ENCODE peak calls at places on chromosomes 5 and 9, in nine cellular contexts. One of them, this sample, is unnamed.

GRCh38 chr9:137028281-137029057 is 432 bp upstream of the ABCA2 start:
- DNase-seq in activated T-cell treated with anti-CD3 and anti-CD28 coated beads, Interleukin-2, amount 50 U/mL, for 48 hours: peak
- DNase-seq in HEK293T: peak
- DNase-seq in NCI-H774: peak
- DNase-seq in stimulated activated CD4-positive, alpha-beta T cell treated with anti-CD3 and anti-CD28 coated beads, Interleukin-2, amount 100 ng/mL, for 24 hours: peak
- DNase-seq in NCI-H446 treated with DMSO at 0.1 percent for 48 hours: no peak
- DNase-seq in HCT116: no peak
- DNase-seq in brain microvascular endothelial cell: no peak
- DNase-seq in fibroblast of pulmonary artery: peak
- DNase-seq in this sample: peak

GRCh38 chr5:13985736-13986418 is 41.4 kb upstream of the DNAH5 start:
- DNase-seq in activated T-cell treated with anti-CD3 and anti-CD28 coated beads, Interleukin-2, amount 50 U/mL, for 48 hours: no peak
- DNase-seq in HEK293T: no peak
- DNase-seq in NCI-H774: no peak
- DNase-seq in stimulated activated CD4-positive, alpha-beta T cell treated with anti-CD3 and anti-CD28 coated beads, Interleukin-2, amount 100 ng/mL, for 24 hours: no peak
- DNase-seq in NCI-H446 treated with DMSO at 0.1 percent for 48 hours: no peak
- DNase-seq in HCT116: peak
- DNase-seq in brain microvascular endothelial cell: peak
- DNase-seq in fibroblast of pulmonary artery: peak
- DNase-seq in this sample: no peak

GRCh38 chr5:149240354-149240998 is 31.2 kb upstream of the AFAP1L1 start:
- DNase-seq in activated T-cell treated with anti-CD3 and anti-CD28 coated beads, Interleukin-2, amount 50 U/mL, for 48 hours: peak
- DNase-seq in HEK293T: no peak
- DNase-seq in NCI-H774: no peak
- DNase-seq in stimulated activated CD4-positive, alpha-beta T cell treated with anti-CD3 and anti-CD28 coated beads, Interleukin-2, amount 100 ng/mL, for 24 hours: peak
- DNase-seq in NCI-H446 treated with DMSO at 0.1 percent for 48 hours: no peak
- DNase-seq in HCT116: no peak
- DNase-seq in brain microvascular endothelial cell: no peak
- DNase-seq in fibroblast of pulmonary artery: no peak
- DNase-seq in this sample: no peak

GRCh38 chr9:137085918-137086530 is 761 bp upstream of the MAN1B1 start:
- DNase-seq in activated T-cell treated with anti-CD3 and anti-CD28 coated beads, Interleukin-2, amount 50 U/mL, for 48 hours: no peak
- DNase-seq in HEK293T: no peak
- DNase-seq in NCI-H774: no peak
- DNase-seq in stimulated activated CD4-positive, alpha-beta T cell treated with anti-CD3 and anti-CD28 coated beads, Interleukin-2, amount 100 ng/mL, for 24 hours: peak
- DNase-seq in NCI-H446 treated with DMSO at 0.1 percent for 48 hours: no peak
- DNase-seq in HCT116: no peak
- DNase-seq in brain microvascular endothelial cell: no peak
- DNase-seq in fibroblast of pulmonary artery: peak
- DNase-seq in this sample: no peak

GRCh38 chr9:129273136-129273895 is 95.3 kb upstream of the IER5L start:
- DNase-seq in activated T-cell treated with anti-CD3 and anti-CD28 coated beads, Interleukin-2, amount 50 U/mL, for 48 hours: no peak
- DNase-seq in HEK293T: no peak
- DNase-seq in NCI-H774: no peak
- DNase-seq in stimulated activated CD4-positive, alpha-beta T cell treated with anti-CD3 and anti-CD28 coated beads, Interleukin-2, amount 100 ng/mL, for 24 hours: peak
- DNase-seq in NCI-H446 treated with DMSO at 0.1 percent for 48 hours: no peak
- DNase-seq in HCT116: no peak
- DNase-seq in brain microvascular endothelial cell: no peak
- DNase-seq in fibroblast of pulmonary artery: no peak
- DNase-seq in this sample: no peak

GRCh38 chr9:4740373-4740622 is 704 bp downstream of the AK3 start:
- DNase-seq in activated T-cell treated with anti-CD3 and anti-CD28 coated beads, Interleukin-2, amount 50 U/mL, for 48 hours: no peak
- DNase-seq in HEK293T: no peak
- DNase-seq in NCI-H774: no peak
- DNase-seq in stimulated activated CD4-positive, alpha-beta T cell treated with anti-CD3 and anti-CD28 coated beads, Interleukin-2, amount 100 ng/mL, for 24 hours: no peak
- DNase-seq in NCI-H446 treated with DMSO at 0.1 percent for 48 hours: no peak
- DNase-seq in HCT116: no peak
- DNase-seq in brain microvascular endothelial cell: no peak
- DNase-seq in fibroblast of pulmonary artery: peak
- DNase-seq in this sample: no peak

GRCh38 chr9:126569036-126569435 is 44.7 kb upstream of the LMX1B start:
- DNase-seq in activated T-cell treated with anti-CD3 and anti-CD28 coated beads, Interleukin-2, amount 50 U/mL, for 48 hours: no peak
- DNase-seq in HEK293T: no peak
- DNase-seq in NCI-H774: no peak
- DNase-seq in stimulated activated CD4-positive, alpha-beta T cell treated with anti-CD3 and anti-CD28 coated beads, Interleukin-2, amount 100 ng/mL, for 24 hours: no peak
- DNase-seq in NCI-H446 treated with DMSO at 0.1 percent for 48 hours: no peak
- DNase-seq in HCT116: no peak
- DNase-seq in brain microvascular endothelial cell: no peak
- DNase-seq in fibroblast of pulmonary artery: peak
- DNase-seq in this sample: no peak

GRCh38 chr5:31213676-31214638 is 20.5 kb downstream of the CDH6 start:
- DNase-seq in activated T-cell treated with anti-CD3 and anti-CD28 coated beads, Interleukin-2, amount 50 U/mL, for 48 hours: no peak
- DNase-seq in HEK293T: no peak
- DNase-seq in NCI-H774: peak
- DNase-seq in stimulated activated CD4-positive, alpha-beta T cell treated with anti-CD3 and anti-CD28 coated beads, Interleukin-2, amount 100 ng/mL, for 24 hours: no peak
- DNase-seq in NCI-H446 treated with DMSO at 0.1 percent for 48 hours: no peak
- DNase-seq in HCT116: no peak
- DNase-seq in brain microvascular endothelial cell: no peak
- DNase-seq in fibroblast of pulmonary artery: no peak
- DNase-seq in this sample: peak

GRCh38 chr9:131545003-131545785 is at the start of gene PRRT1B:
- DNase-seq in activated T-cell treated with anti-CD3 and anti-CD28 coated beads, Interleukin-2, amount 50 U/mL, for 48 hours: no peak
- DNase-seq in HEK293T: no peak
- DNase-seq in NCI-H774: peak
- DNase-seq in stimulated activated CD4-positive, alpha-beta T cell treated with anti-CD3 and anti-CD28 coated beads, Interleukin-2, amount 100 ng/mL, for 24 hours: no peak
- DNase-seq in NCI-H446 treated with DMSO at 0.1 percent for 48 hours: no peak
- DNase-seq in HCT116: no peak
- DNase-seq in brain microvascular endothelial cell: no peak
- DNase-seq in fibroblast of pulmonary artery: no peak
- DNase-seq in this sample: peak

GRCh38 chr9:112174965-112175795 is at the start of gene SUSD1:
- DNase-seq in activated T-cell treated with anti-CD3 and anti-CD28 coated beads, Interleukin-2, amount 50 U/mL, for 48 hours: peak
- DNase-seq in HEK293T: peak
- DNase-seq in NCI-H774: peak
- DNase-seq in stimulated activated CD4-positive, alpha-beta T cell treated with anti-CD3 and anti-CD28 coated beads, Interleukin-2, amount 100 ng/mL, for 24 hours: peak
- DNase-seq in NCI-H446 treated with DMSO at 0.1 percent for 48 hours: no peak
- DNase-seq in HCT116: no peak
- DNase-seq in brain microvascular endothelial cell: no peak
- DNase-seq in fibroblast of pulmonary artery: no peak
- DNase-seq in this sample: peak

GRCh38 chr5:150215978-150216944 is 26.4 kb downstream of the SLC6A7 start:
- DNase-seq in activated T-cell treated with anti-CD3 and anti-CD28 coated beads, Interleukin-2, amount 50 U/mL, for 48 hours: no peak
- DNase-seq in HEK293T: no peak
- DNase-seq in NCI-H774: no peak
- DNase-seq in stimulated activated CD4-positive, alpha-beta T cell treated with anti-CD3 and anti-CD28 coated beads, Interleukin-2, amount 100 ng/mL, for 24 hours: no peak
- DNase-seq in NCI-H446 treated with DMSO at 0.1 percent for 48 hours: no peak
- DNase-seq in HCT116: no peak
- DNase-seq in brain microvascular endothelial cell: no peak
- DNase-seq in fibroblast of pulmonary artery: no peak
- DNase-seq in this sample: no peak

GRCh38 chr5:88979244-88979643 is 96.3 kb upstream of the MEF2C start:
- DNase-seq in activated T-cell treated with anti-CD3 and anti-CD28 coated beads, Interleukin-2, amount 50 U/mL, for 48 hours: no peak
- DNase-seq in HEK293T: no peak
- DNase-seq in NCI-H774: no peak
- DNase-seq in stimulated activated CD4-positive, alpha-beta T cell treated with anti-CD3 and anti-CD28 coated beads, Interleukin-2, amount 100 ng/mL, for 24 hours: no peak
- DNase-seq in NCI-H446 treated with DMSO at 0.1 percent for 48 hours: no peak
- DNase-seq in HCT116: no peak
- DNase-seq in brain microvascular endothelial cell: peak
- DNase-seq in fibroblast of pulmonary artery: peak
- DNase-seq in this sample: no peak

GRCh38 chr5:62824936-62825335 is 246.3 kb downstream of the LRRC70 start:
- DNase-seq in activated T-cell treated with anti-CD3 and anti-CD28 coated beads, Interleukin-2, amount 50 U/mL, for 48 hours: no peak
- DNase-seq in HEK293T: no peak
- DNase-seq in NCI-H774: no peak
- DNase-seq in stimulated activated CD4-positive, alpha-beta T cell treated with anti-CD3 and anti-CD28 coated beads, Interleukin-2, amount 100 ng/mL, for 24 hours: no peak
- DNase-seq in NCI-H446 treated with DMSO at 0.1 percent for 48 hours: no peak
- DNase-seq in HCT116: no peak
- DNase-seq in brain microvascular endothelial cell: no peak
- DNase-seq in fibroblast of pulmonary artery: no peak
- DNase-seq in this sample: no peak

GRCh38 chr9:127541865-127542264 is 70.2 kb upstream of the STXBP1 start:
- DNase-seq in activated T-cell treated with anti-CD3 and anti-CD28 coated beads, Interleukin-2, amount 50 U/mL, for 48 hours: no peak
- DNase-seq in HEK293T: no peak
- DNase-seq in NCI-H774: no peak
- DNase-seq in stimulated activated CD4-positive, alpha-beta T cell treated with anti-CD3 and anti-CD28 coated beads, Interleukin-2, amount 100 ng/mL, for 24 hours: no peak
- DNase-seq in NCI-H446 treated with DMSO at 0.1 percent for 48 hours: no peak
- DNase-seq in HCT116: no peak
- DNase-seq in brain microvascular endothelial cell: no peak
- DNase-seq in fibroblast of pulmonary artery: peak
- DNase-seq in this sample: no peak

GRCh38 chr5:150053231-150053626 is 33.1 kb downstream of the CSF1R start:
- DNase-seq in activated T-cell treated with anti-CD3 and anti-CD28 coated beads, Interleukin-2, amount 50 U/mL, for 48 hours: no peak
- DNase-seq in HEK293T: no peak
- DNase-seq in NCI-H774: no peak
- DNase-seq in stimulated activated CD4-positive, alpha-beta T cell treated with anti-CD3 and anti-CD28 coated beads, Interleukin-2, amount 100 ng/mL, for 24 hours: no peak
- DNase-seq in NCI-H446 treated with DMSO at 0.1 percent for 48 hours: no peak
- DNase-seq in HCT116: no peak
- DNase-seq in brain microvascular endothelial cell: peak
- DNase-seq in fibroblast of pulmonary artery: peak
- DNase-seq in this sample: no peak

GRCh38 chr5:113057437-113058052 is 80.9 kb downstream of the DCP2 start:
- DNase-seq in activated T-cell treated with anti-CD3 and anti-CD28 coated beads, Interleukin-2, amount 50 U/mL, for 48 hours: peak
- DNase-seq in HEK293T: no peak
- DNase-seq in NCI-H774: no peak
- DNase-seq in stimulated activated CD4-positive, alpha-beta T cell treated with anti-CD3 and anti-CD28 coated beads, Interleukin-2, amount 100 ng/mL, for 24 hours: no peak
- DNase-seq in NCI-H446 treated with DMSO at 0.1 percent for 48 hours: no peak
- DNase-seq in HCT116: no peak
- DNase-seq in brain microvascular endothelial cell: no peak
- DNase-seq in fibroblast of pulmonary artery: no peak
- DNase-seq in this sample: no peak

GRCh38 chr9:7756088-7756487 is 43.5 kb downstream of the DMAC1 start:
- DNase-seq in activated T-cell treated with anti-CD3 and anti-CD28 coated beads, Interleukin-2, amount 50 U/mL, for 48 hours: no peak
- DNase-seq in HEK293T: no peak
- DNase-seq in NCI-H774: no peak
- DNase-seq in stimulated activated CD4-positive, alpha-beta T cell treated with anti-CD3 and anti-CD28 coated beads, Interleukin-2, amount 100 ng/mL, for 24 hours: no peak
- DNase-seq in NCI-H446 treated with DMSO at 0.1 percent for 48 hours: no peak
- DNase-seq in HCT116: no peak
- DNase-seq in brain microvascular endothelial cell: no peak
- DNase-seq in fibroblast of pulmonary artery: no peak
- DNase-seq in this sample: no peak

GRCh38 chr9:121686930-121687541 is 35.6 kb downstream of the DAB2IP start:
- DNase-seq in activated T-cell treated with anti-CD3 and anti-CD28 coated beads, Interleukin-2, amount 50 U/mL, for 48 hours: peak
- DNase-seq in HEK293T: peak
- DNase-seq in NCI-H774: peak
- DNase-seq in stimulated activated CD4-positive, alpha-beta T cell treated with anti-CD3 and anti-CD28 coated beads, Interleukin-2, amount 100 ng/mL, for 24 hours: peak
- DNase-seq in NCI-H446 treated with DMSO at 0.1 percent for 48 hours: no peak
- DNase-seq in HCT116: peak
- DNase-seq in brain microvascular endothelial cell: peak
- DNase-seq in fibroblast of pulmonary artery: peak
- DNase-seq in this sample: no peak

GRCh38 chr5:43389679-43390329 is 22.4 kb downstream of the CCL28 start:
- DNase-seq in activated T-cell treated with anti-CD3 and anti-CD28 coated beads, Interleukin-2, amount 50 U/mL, for 48 hours: no peak
- DNase-seq in HEK293T: peak
- DNase-seq in NCI-H774: peak
- DNase-seq in stimulated activated CD4-positive, alpha-beta T cell treated with anti-CD3 and anti-CD28 coated beads, Interleukin-2, amount 100 ng/mL, for 24 hours: peak
- DNase-seq in NCI-H446 treated with DMSO at 0.1 percent for 48 hours: peak
- DNase-seq in HCT116: peak
- DNase-seq in brain microvascular endothelial cell: peak
- DNase-seq in fibroblast of pulmonary artery: peak
- DNase-seq in this sample: peak

GRCh38 chr5:73437126-73438047 is 11.2 kb downstream of the FOXD1 start:
- DNase-seq in activated T-cell treated with anti-CD3 and anti-CD28 coated beads, Interleukin-2, amount 50 U/mL, for 48 hours: no peak
- DNase-seq in HEK293T: peak
- DNase-seq in NCI-H774: peak
- DNase-seq in stimulated activated CD4-positive, alpha-beta T cell treated with anti-CD3 and anti-CD28 coated beads, Interleukin-2, amount 100 ng/mL, for 24 hours: no peak
- DNase-seq in NCI-H446 treated with DMSO at 0.1 percent for 48 hours: no peak
- DNase-seq in HCT116: peak
- DNase-seq in brain microvascular endothelial cell: peak
- DNase-seq in fibroblast of pulmonary artery: no peak
- DNase-seq in this sample: peak

GRCh38 chr5:115624994-115625393 is 842 bp downstream of the TMED7 start:
- DNase-seq in activated T-cell treated with anti-CD3 and anti-CD28 coated beads, Interleukin-2, amount 50 U/mL, for 48 hours: no peak
- DNase-seq in HEK293T: no peak
- DNase-seq in NCI-H774: no peak
- DNase-seq in stimulated activated CD4-positive, alpha-beta T cell treated with anti-CD3 and anti-CD28 coated beads, Interleukin-2, amount 100 ng/mL, for 24 hours: no peak
- DNase-seq in NCI-H446 treated with DMSO at 0.1 percent for 48 hours: peak
- DNase-seq in HCT116: no peak
- DNase-seq in brain microvascular endothelial cell: no peak
- DNase-seq in fibroblast of pulmonary artery: peak
- DNase-seq in this sample: no peak

GRCh38 chr5:137155621-137156020 is 343.5 kb downstream of the SPOCK1 start:
- DNase-seq in activated T-cell treated with anti-CD3 and anti-CD28 coated beads, Interleukin-2, amount 50 U/mL, for 48 hours: no peak
- DNase-seq in HEK293T: no peak
- DNase-seq in NCI-H774: peak
- DNase-seq in stimulated activated CD4-positive, alpha-beta T cell treated with anti-CD3 and anti-CD28 coated beads, Interleukin-2, amount 100 ng/mL, for 24 hours: no peak
- DNase-seq in NCI-H446 treated with DMSO at 0.1 percent for 48 hours: no peak
- DNase-seq in HCT116: no peak
- DNase-seq in brain microvascular endothelial cell: no peak
- DNase-seq in fibroblast of pulmonary artery: no peak
- DNase-seq in this sample: no peak

GRCh38 chr5:122788996-122789395 is 14.1 kb downstream of the SNX2 start:
- DNase-seq in activated T-cell treated with anti-CD3 and anti-CD28 coated beads, Interleukin-2, amount 50 U/mL, for 48 hours: no peak
- DNase-seq in HEK293T: no peak
- DNase-seq in NCI-H774: no peak
- DNase-seq in stimulated activated CD4-positive, alpha-beta T cell treated with anti-CD3 and anti-CD28 coated beads, Interleukin-2, amount 100 ng/mL, for 24 hours: no peak
- DNase-seq in NCI-H446 treated with DMSO at 0.1 percent for 48 hours: no peak
- DNase-seq in HCT116: no peak
- DNase-seq in brain microvascular endothelial cell: no peak
- DNase-seq in fibroblast of pulmonary artery: no peak
- DNase-seq in this sample: no peak

GRCh38 chr9:5582835-5583195 is 46.1 kb upstream of the RIC1 start:
- DNase-seq in activated T-cell treated with anti-CD3 and anti-CD28 coated beads, Interleukin-2, amount 50 U/mL, for 48 hours: peak
- DNase-seq in HEK293T: no peak
- DNase-seq in NCI-H774: no peak
- DNase-seq in stimulated activated CD4-positive, alpha-beta T cell treated with anti-CD3 and anti-CD28 coated beads, Interleukin-2, amount 100 ng/mL, for 24 hours: no peak
- DNase-seq in NCI-H446 treated with DMSO at 0.1 percent for 48 hours: no peak
- DNase-seq in HCT116: no peak
- DNase-seq in brain microvascular endothelial cell: peak
- DNase-seq in fibroblast of pulmonary artery: peak
- DNase-seq in this sample: no peak

GRCh38 chr9:138075496-138075895 is 197.9 kb downstream of the CACNA1B start:
- DNase-seq in activated T-cell treated with anti-CD3 and anti-CD28 coated beads, Interleukin-2, amount 50 U/mL, for 48 hours: peak
- DNase-seq in HEK293T: no peak
- DNase-seq in NCI-H774: no peak
- DNase-seq in stimulated activated CD4-positive, alpha-beta T cell treated with anti-CD3 and anti-CD28 coated beads, Interleukin-2, amount 100 ng/mL, for 24 hours: no peak
- DNase-seq in NCI-H446 treated with DMSO at 0.1 percent for 48 hours: no peak
- DNase-seq in HCT116: no peak
- DNase-seq in brain microvascular endothelial cell: no peak
- DNase-seq in fibroblast of pulmonary artery: no peak
- DNase-seq in this sample: no peak

GRCh38 chr9:114125614-114126013 is 26.5 kb upstream of the KIF12 start:
- DNase-seq in activated T-cell treated with anti-CD3 and anti-CD28 coated beads, Interleukin-2, amount 50 U/mL, for 48 hours: no peak
- DNase-seq in HEK293T: no peak
- DNase-seq in NCI-H774: no peak
- DNase-seq in stimulated activated CD4-positive, alpha-beta T cell treated with anti-CD3 and anti-CD28 coated beads, Interleukin-2, amount 100 ng/mL, for 24 hours: no peak
- DNase-seq in NCI-H446 treated with DMSO at 0.1 percent for 48 hours: no peak
- DNase-seq in HCT116: no peak
- DNase-seq in brain microvascular endothelial cell: no peak
- DNase-seq in fibroblast of pulmonary artery: no peak
- DNase-seq in this sample: no peak

GRCh38 chr9:133528001-133528886 is 3.5 kb upstream of the MYMK start:
- DNase-seq in activated T-cell treated with anti-CD3 and anti-CD28 coated beads, Interleukin-2, amount 50 U/mL, for 48 hours: no peak
- DNase-seq in HEK293T: no peak
- DNase-seq in NCI-H774: no peak
- DNase-seq in stimulated activated CD4-positive, alpha-beta T cell treated with anti-CD3 and anti-CD28 coated beads, Interleukin-2, amount 100 ng/mL, for 24 hours: no peak
- DNase-seq in NCI-H446 treated with DMSO at 0.1 percent for 48 hours: no peak
- DNase-seq in HCT116: no peak
- DNase-seq in brain microvascular endothelial cell: no peak
- DNase-seq in fibroblast of pulmonary artery: no peak
- DNase-seq in this sample: no peak

GRCh38 chr5:133667217-133667616 is 54.9 kb upstream of the FSTL4 start:
- DNase-seq in activated T-cell treated with anti-CD3 and anti-CD28 coated beads, Interleukin-2, amount 50 U/mL, for 48 hours: no peak
- DNase-seq in HEK293T: no peak
- DNase-seq in NCI-H774: no peak
- DNase-seq in stimulated activated CD4-positive, alpha-beta T cell treated with anti-CD3 and anti-CD28 coated beads, Interleukin-2, amount 100 ng/mL, for 24 hours: no peak
- DNase-seq in NCI-H446 treated with DMSO at 0.1 percent for 48 hours: no peak
- DNase-seq in HCT116: no peak
- DNase-seq in brain microvascular endothelial cell: no peak
- DNase-seq in fibroblast of pulmonary artery: no peak
- DNase-seq in this sample: no peak

GRCh38 chr5:157476699-157477408 is 16.8 kb downstream of the NIPAL4 start:
- DNase-seq in activated T-cell treated with anti-CD3 and anti-CD28 coated beads, Interleukin-2, amount 50 U/mL, for 48 hours: no peak
- DNase-seq in HEK293T: peak
- DNase-seq in NCI-H774: peak
- DNase-seq in stimulated activated CD4-positive, alpha-beta T cell treated with anti-CD3 and anti-CD28 coated beads, Interleukin-2, amount 100 ng/mL, for 24 hours: no peak
- DNase-seq in NCI-H446 treated with DMSO at 0.1 percent for 48 hours: no peak
- DNase-seq in HCT116: peak
- DNase-seq in brain microvascular endothelial cell: peak
- DNase-seq in fibroblast of pulmonary artery: peak
- DNase-seq in this sample: no peak

GRCh38 chr5:88829773-88830172 is 53.2 kb downstream of the MEF2C start:
- DNase-seq in activated T-cell treated with anti-CD3 and anti-CD28 coated beads, Interleukin-2, amount 50 U/mL, for 48 hours: no peak
- DNase-seq in HEK293T: no peak
- DNase-seq in NCI-H774: no peak
- DNase-seq in stimulated activated CD4-positive, alpha-beta T cell treated with anti-CD3 and anti-CD28 coated beads, Interleukin-2, amount 100 ng/mL, for 24 hours: no peak
- DNase-seq in NCI-H446 treated with DMSO at 0.1 percent for 48 hours: no peak
- DNase-seq in HCT116: no peak
- DNase-seq in brain microvascular endothelial cell: no peak
- DNase-seq in fibroblast of pulmonary artery: no peak
- DNase-seq in this sample: no peak

GRCh38 chr5:179827684-179828083 is 7.0 kb downstream of the SQSTM1 start:
- DNase-seq in activated T-cell treated with anti-CD3 and anti-CD28 coated beads, Interleukin-2, amount 50 U/mL, for 48 hours: peak
- DNase-seq in HEK293T: no peak
- DNase-seq in NCI-H774: no peak
- DNase-seq in stimulated activated CD4-positive, alpha-beta T cell treated with anti-CD3 and anti-CD28 coated beads, Interleukin-2, amount 100 ng/mL, for 24 hours: peak
- DNase-seq in NCI-H446 treated with DMSO at 0.1 percent for 48 hours: no peak
- DNase-seq in HCT116: no peak
- DNase-seq in brain microvascular endothelial cell: peak
- DNase-seq in fibroblast of pulmonary artery: no peak
- DNase-seq in this sample: no peak

This sample was measured in NCI-H510A.